ENCODE peak calls at places on chromosomes 2 and 18, in ten cellular contexts. One of them, this sample, is unnamed.
A peak's percentile ranks its signal among the peaks of the same experiment; 100 is the strongest.

GRCh38 chr2:176873403-176873802 is 339.2 kb upstream of the HNRNPA3 start:
- DNase-seq in hepatic stellate cell: no peak
- DNase-seq in stimulated activated CD8-positive, alpha-beta memory T cell treated with anti-CD3 and anti-CD28 coated beads, Interleukin-4, amount 100 ng/mL, for 48 hours: no peak
- DNase-seq in SK-N-DZ: no peak
- DNase-seq in aorta: no peak
- DNase-seq in activated CD4-positive, alpha-beta T cell treated with anti-CD3 and anti-CD28 coated beads, Interleukin-2, amount 50 U/mL, for 1 hour: no peak
- DNase-seq in stimulated activated CD4-positive, alpha-beta T cell treated with anti-CD3 and anti-CD28 coated beads, Interleukin-4, amount 100 ng/mL, for 48 hours: no peak
- DNase-seq in endothelial cell: no peak
- DNase-seq in iris pigment epithelial cell: peak; percentile 6
- DNase-seq in nephron progenitor cell: no peak
- DNase-seq in this sample: no peak

GRCh38 chr2:43051316-43051715 is 175.1 kb downstream of the ZFP36L2 start:
- DNase-seq in nephron progenitor cell: no peak
- DNase-seq in iris pigment epithelial cell: peak; percentile 69
- DNase-seq in SK-N-DZ: no peak
- DNase-seq in endothelial cell: no peak
- DNase-seq in stimulated activated CD4-positive, alpha-beta T cell treated with anti-CD3 and anti-CD28 coated beads, Interleukin-4, amount 100 ng/mL, for 48 hours: no peak
- DNase-seq in stimulated activated CD8-positive, alpha-beta memory T cell treated with anti-CD3 and anti-CD28 coated beads, Interleukin-4, amount 100 ng/mL, for 48 hours: peak; percentile 34
- DNase-seq in aorta: peak; percentile 30
- DNase-seq in activated CD4-positive, alpha-beta T cell treated with anti-CD3 and anti-CD28 coated beads, Interleukin-2, amount 50 U/mL, for 1 hour: peak; percentile 6
- DNase-seq in hepatic stellate cell: peak; percentile 89
- DNase-seq in this sample: no peak

GRCh38 chr2:98757904-98758421 is 27.0 kb upstream of the MGAT4A start:
- DNase-seq in stimulated activated CD8-positive, alpha-beta memory T cell treated with anti-CD3 and anti-CD28 coated beads, Interleukin-4, amount 100 ng/mL, for 48 hours: peak; percentile 59
- DNase-seq in stimulated activated CD4-positive, alpha-beta T cell treated with anti-CD3 and anti-CD28 coated beads, Interleukin-4, amount 100 ng/mL, for 48 hours: no peak
- DNase-seq in SK-N-DZ: no peak
- DNase-seq in activated CD4-positive, alpha-beta T cell treated with anti-CD3 and anti-CD28 coated beads, Interleukin-2, amount 50 U/mL, for 1 hour: peak; percentile 61
- DNase-seq in aorta: peak; percentile 89
- DNase-seq in iris pigment epithelial cell: peak; percentile 87
- DNase-seq in endothelial cell: no peak
- DNase-seq in hepatic stellate cell: peak; percentile 42
- DNase-seq in nephron progenitor cell: no peak
- DNase-seq in this sample: peak; percentile 59

GRCh38 chr2:42964444-42965081 is 172.2 kb upstream of the HAAO start:
- DNase-seq in hepatic stellate cell: peak; percentile 91
- DNase-seq in activated CD4-positive, alpha-beta T cell treated with anti-CD3 and anti-CD28 coated beads, Interleukin-2, amount 50 U/mL, for 1 hour: no peak
- DNase-seq in stimulated activated CD8-positive, alpha-beta memory T cell treated with anti-CD3 and anti-CD28 coated beads, Interleukin-4, amount 100 ng/mL, for 48 hours: no peak
- DNase-seq in iris pigment epithelial cell: peak; percentile 95
- DNase-seq in nephron progenitor cell: no peak
- DNase-seq in stimulated activated CD4-positive, alpha-beta T cell treated with anti-CD3 and anti-CD28 coated beads, Interleukin-4, amount 100 ng/mL, for 48 hours: no peak
- DNase-seq in SK-N-DZ: no peak
- DNase-seq in endothelial cell: no peak
- DNase-seq in aorta: peak; percentile 95
- DNase-seq in this sample: no peak

GRCh38 chr2:2942906-2943305 is 434.7 kb downstream of the EIPR1 start:
- DNase-seq in endothelial cell: no peak
- DNase-seq in stimulated activated CD8-positive, alpha-beta memory T cell treated with anti-CD3 and anti-CD28 coated beads, Interleukin-4, amount 100 ng/mL, for 48 hours: no peak
- DNase-seq in stimulated activated CD4-positive, alpha-beta T cell treated with anti-CD3 and anti-CD28 coated beads, Interleukin-4, amount 100 ng/mL, for 48 hours: no peak
- DNase-seq in activated CD4-positive, alpha-beta T cell treated with anti-CD3 and anti-CD28 coated beads, Interleukin-2, amount 50 U/mL, for 1 hour: no peak
- DNase-seq in aorta: no peak
- DNase-seq in iris pigment epithelial cell: no peak
- DNase-seq in nephron progenitor cell: no peak
- DNase-seq in hepatic stellate cell: no peak
- DNase-seq in SK-N-DZ: no peak
- DNase-seq in this sample: no peak

GRCh38 chr18:13217466-13217961 is 1.0 kb upstream of the LDLRAD4 start:
- DNase-seq in iris pigment epithelial cell: peak; percentile 43
- DNase-seq in aorta: peak; percentile 83
- DNase-seq in SK-N-DZ: peak; percentile 64
- DNase-seq in stimulated activated CD8-positive, alpha-beta memory T cell treated with anti-CD3 and anti-CD28 coated beads, Interleukin-4, amount 100 ng/mL, for 48 hours: peak; percentile 71
- DNase-seq in hepatic stellate cell: no peak
- DNase-seq in endothelial cell: peak; percentile 65
- DNase-seq in stimulated activated CD4-positive, alpha-beta T cell treated with anti-CD3 and anti-CD28 coated beads, Interleukin-4, amount 100 ng/mL, for 48 hours: peak; percentile 47
- DNase-seq in activated CD4-positive, alpha-beta T cell treated with anti-CD3 and anti-CD28 coated beads, Interleukin-2, amount 50 U/mL, for 1 hour: peak; percentile 63
- DNase-seq in nephron progenitor cell: peak; percentile 73
- DNase-seq in this sample: peak; percentile 46

GRCh38 chr2:120867290-120868231 is 131.9 kb downstream of the GLI2 start:
- DNase-seq in iris pigment epithelial cell: peak; percentile 85
- DNase-seq in activated CD4-positive, alpha-beta T cell treated with anti-CD3 and anti-CD28 coated beads, Interleukin-2, amount 50 U/mL, for 1 hour: no peak
- DNase-seq in SK-N-DZ: no peak
- DNase-seq in endothelial cell: peak; percentile 31
- DNase-seq in nephron progenitor cell: peak; percentile 76
- DNase-seq in hepatic stellate cell: peak; percentile 94
- DNase-seq in stimulated activated CD4-positive, alpha-beta T cell treated with anti-CD3 and anti-CD28 coated beads, Interleukin-4, amount 100 ng/mL, for 48 hours: no peak
- DNase-seq in aorta: peak; percentile 91
- DNase-seq in stimulated activated CD8-positive, alpha-beta memory T cell treated with anti-CD3 and anti-CD28 coated beads, Interleukin-4, amount 100 ng/mL, for 48 hours: no peak
- DNase-seq in this sample: peak; percentile 29

GRCh38 chr18:43879350-43879749 is 602.1 kb upstream of the SYT4 start:
- DNase-seq in nephron progenitor cell: no peak
- DNase-seq in SK-N-DZ: no peak
- DNase-seq in aorta: no peak
- DNase-seq in stimulated activated CD4-positive, alpha-beta T cell treated with anti-CD3 and anti-CD28 coated beads, Interleukin-4, amount 100 ng/mL, for 48 hours: no peak
- DNase-seq in endothelial cell: no peak
- DNase-seq in iris pigment epithelial cell: no peak
- DNase-seq in stimulated activated CD8-positive, alpha-beta memory T cell treated with anti-CD3 and anti-CD28 coated beads, Interleukin-4, amount 100 ng/mL, for 48 hours: no peak
- DNase-seq in activated CD4-positive, alpha-beta T cell treated with anti-CD3 and anti-CD28 coated beads, Interleukin-2, amount 50 U/mL, for 1 hour: no peak
- DNase-seq in hepatic stellate cell: no peak
- DNase-seq in this sample: no peak

GRCh38 chr18:9531791-9532410 is 56.6 kb downstream of the RALBP1 start:
- DNase-seq in SK-N-DZ: no peak
- DNase-seq in endothelial cell: no peak
- DNase-seq in stimulated activated CD8-positive, alpha-beta memory T cell treated with anti-CD3 and anti-CD28 coated beads, Interleukin-4, amount 100 ng/mL, for 48 hours: no peak
- DNase-seq in nephron progenitor cell: no peak
- DNase-seq in hepatic stellate cell: no peak
- DNase-seq in stimulated activated CD4-positive, alpha-beta T cell treated with anti-CD3 and anti-CD28 coated beads, Interleukin-4, amount 100 ng/mL, for 48 hours: no peak
- DNase-seq in iris pigment epithelial cell: peak; percentile 48
- DNase-seq in activated CD4-positive, alpha-beta T cell treated with anti-CD3 and anti-CD28 coated beads, Interleukin-2, amount 50 U/mL, for 1 hour: no peak
- DNase-seq in aorta: no peak
- DNase-seq in this sample: no peak

GRCh38 chr18:62384610-62385097 is 59.5 kb downstream of the TNFRSF11A start:
- DNase-seq in nephron progenitor cell: no peak
- DNase-seq in activated CD4-positive, alpha-beta T cell treated with anti-CD3 and anti-CD28 coated beads, Interleukin-2, amount 50 U/mL, for 1 hour: no peak
- DNase-seq in aorta: no peak
- DNase-seq in iris pigment epithelial cell: peak; percentile 4
- DNase-seq in stimulated activated CD8-positive, alpha-beta memory T cell treated with anti-CD3 and anti-CD28 coated beads, Interleukin-4, amount 100 ng/mL, for 48 hours: no peak
- DNase-seq in hepatic stellate cell: no peak
- DNase-seq in endothelial cell: no peak
- DNase-seq in stimulated activated CD4-positive, alpha-beta T cell treated with anti-CD3 and anti-CD28 coated beads, Interleukin-4, amount 100 ng/mL, for 48 hours: no peak
- DNase-seq in SK-N-DZ: no peak
- DNase-seq in this sample: no peak

GRCh38 chr2:120910956-120911951 is 175.6 kb downstream of the GLI2 start:
- DNase-seq in aorta: peak; percentile 49
- DNase-seq in stimulated activated CD8-positive, alpha-beta memory T cell treated with anti-CD3 and anti-CD28 coated beads, Interleukin-4, amount 100 ng/mL, for 48 hours: no peak
- DNase-seq in iris pigment epithelial cell: no peak
- DNase-seq in endothelial cell: no peak
- DNase-seq in SK-N-DZ: no peak
- DNase-seq in stimulated activated CD4-positive, alpha-beta T cell treated with anti-CD3 and anti-CD28 coated beads, Interleukin-4, amount 100 ng/mL, for 48 hours: no peak
- DNase-seq in hepatic stellate cell: no peak
- DNase-seq in activated CD4-positive, alpha-beta T cell treated with anti-CD3 and anti-CD28 coated beads, Interleukin-2, amount 50 U/mL, for 1 hour: no peak
- DNase-seq in nephron progenitor cell: no peak
- DNase-seq in this sample: no peak

GRCh38 chr2:170368370-170368769 is 190.4 kb downstream of the MYO3B start:
- DNase-seq in nephron progenitor cell: no peak
- DNase-seq in hepatic stellate cell: no peak
- DNase-seq in endothelial cell: no peak
- DNase-seq in iris pigment epithelial cell: no peak
- DNase-seq in aorta: no peak
- DNase-seq in stimulated activated CD4-positive, alpha-beta T cell treated with anti-CD3 and anti-CD28 coated beads, Interleukin-4, amount 100 ng/mL, for 48 hours: no peak
- DNase-seq in SK-N-DZ: no peak
- DNase-seq in activated CD4-positive, alpha-beta T cell treated with anti-CD3 and anti-CD28 coated beads, Interleukin-2, amount 50 U/mL, for 1 hour: no peak
- DNase-seq in stimulated activated CD8-positive, alpha-beta memory T cell treated with anti-CD3 and anti-CD28 coated beads, Interleukin-4, amount 100 ng/mL, for 48 hours: no peak
- DNase-seq in this sample: no peak